ENCODE peak calls at places on chromosome 16, in eight cellular contexts. P, S, A, X, Q, H, D and M are unnamed samples.

GRCh38 chr16:89043636-89044393 is 49.8 kb upstream of the ACSF3 start:
- DNase-seq in P (no peak), S (no peak), A (no peak), X (no peak), Q (no peak), H (no peak), D (no peak), M (peak)

GRCh38 chr16:18958621-18959578 is 24.8 kb upstream of the TMC7 start:
- DNase-seq in P (no peak), S (no peak), A (no peak), X (no peak), Q (no peak), H (no peak), D (no peak), M (no peak)

GRCh38 chr16:84040823-84041391 is 1.7 kb downstream of the SLC38A8 start:
- DNase-seq in P (no peak), S (no peak), A (no peak), X (no peak), Q (no peak), H (no peak), D (no peak), M (no peak)

GRCh38 chr16:31429314-31429713 is 1.2 kb upstream of the COX6A2 start:
- DNase-seq in P (no peak), S (no peak), A (no peak), X (no peak), Q (no peak), H (no peak), D (no peak), M (peak)

GRCh38 chr16:54140057-54140787 is 146.4 kb downstream of the IRX3 start:
- DNase-seq in P (no peak), S (no peak), A (no peak), X (no peak), Q (peak), H (no peak), D (no peak), M (no peak)

GRCh38 chr16:89410794-89411309 is 79.5 kb downstream of the ANKRD11 start:
- DNase-seq in P (no peak), S (peak), A (no peak), X (peak), Q (peak), H (no peak), D (peak), M (peak)

GRCh38 chr16:28003021-28003865 is 60.3 kb downstream of the GSG1L start:
- DNase-seq in P (no peak), S (no peak), A (no peak), X (no peak), Q (no peak), H (no peak), D (no peak), M (no peak)

GRCh38 chr16:53129281-53130192 is 74.7 kb downstream of the CHD9 start:
- DNase-seq in P (no peak), S (no peak), A (no peak), X (peak), Q (peak), H (no peak), D (no peak), M (no peak)

GRCh38 chr16:14070877-14071575 is at the start of gene MRTFB:
- DNase-seq in P (peak), S (peak), A (no peak), X (peak), Q (peak), H (peak), D (peak), M (peak)

GRCh38 chr16:351804-352520 is 561 bp downstream of the AXIN1 start:
- DNase-seq in P (no peak), S (peak), A (no peak), X (no peak), Q (no peak), H (no peak), D (no peak), M (no peak)

GRCh38 chr16:20726661-20727060 is 15.0 kb downstream of the THUMPD1 start:
- DNase-seq in P (no peak), S (no peak), A (no peak), X (no peak), Q (no peak), H (no peak), D (no peak), M (no peak)

GRCh38 chr16:89495121-89495520 is 4.8 kb upstream of the ANKRD11 start:
- DNase-seq in P (no peak), S (no peak), A (no peak), X (no peak), Q (no peak), H (no peak), D (no peak), M (no peak)

GRCh38 chr16:85673529-85674417 is 15.0 kb downstream of the GINS2 start:
- DNase-seq in P (no peak), S (no peak), A (no peak), X (peak), Q (peak), H (no peak), D (peak), M (no peak)

GRCh38 chr16:82653550-82654511 is 27.1 kb downstream of the CDH13 start:
- DNase-seq in P (peak), S (no peak), A (no peak), X (no peak), Q (no peak), H (no peak), D (no peak), M (peak)

GRCh38 chr16:89912627-89913026 is 6.0 kb upstream of the MC1R start:
- DNase-seq in P (no peak), S (no peak), A (no peak), X (no peak), Q (no peak), H (no peak), D (no peak), M (peak)

GRCh38 chr16:684067-684794 is at the start of gene JMJD8:
- DNase-seq in P (peak), S (peak), A (no peak), X (peak), Q (peak), H (peak), D (peak), M (peak)

GRCh38 chr16:57394444-57394843 is 10.1 kb upstream of the CCL17 start:
- DNase-seq in P (no peak), S (peak), A (no peak), X (peak), Q (no peak), H (no peak), D (peak), M (no peak)
- TF ChIP-seq POLR2AphosphoS5 in P (no peak), S (no peak), A (no peak), X (peak), Q (no peak), H (no peak), D (no peak), M (no peak)

GRCh38 chr16:11750056-11750455 is 7.4 kb upstream of the TXNDC11 start:
- DNase-seq in P (no peak), S (no peak), A (no peak), X (no peak), Q (no peak), H (no peak), D (no peak), M (no peak)
- TF ChIP-seq CTCF in P (no peak), S (no peak), A (no peak), X (no peak), Q (no peak), H (no peak), D (no peak), M (no peak)

GRCh38 chr16:66507731-66508239 is 42.1 kb downstream of the TK2 start:
- DNase-seq in P (no peak), S (no peak), A (no peak), X (no peak), Q (no peak), H (no peak), D (no peak), M (peak)

GRCh38 chr16:66502020-66502913 is 47.7 kb downstream of the TK2 start:
- DNase-seq in P (no peak), S (no peak), A (no peak), X (no peak), Q (no peak), H (peak), D (peak), M (peak)

GRCh38 chr16:66503612-66504011 is 46.3 kb downstream of the TK2 start:
- DNase-seq in P (no peak), S (no peak), A (no peak), X (no peak), Q (no peak), H (no peak), D (no peak), M (no peak)

GRCh38 chr16:66508261-66508913 is 41.5 kb downstream of the TK2 start:
- DNase-seq in P (no peak), S (no peak), A (no peak), X (peak), Q (no peak), H (no peak), D (peak), M (peak)

DNA sequence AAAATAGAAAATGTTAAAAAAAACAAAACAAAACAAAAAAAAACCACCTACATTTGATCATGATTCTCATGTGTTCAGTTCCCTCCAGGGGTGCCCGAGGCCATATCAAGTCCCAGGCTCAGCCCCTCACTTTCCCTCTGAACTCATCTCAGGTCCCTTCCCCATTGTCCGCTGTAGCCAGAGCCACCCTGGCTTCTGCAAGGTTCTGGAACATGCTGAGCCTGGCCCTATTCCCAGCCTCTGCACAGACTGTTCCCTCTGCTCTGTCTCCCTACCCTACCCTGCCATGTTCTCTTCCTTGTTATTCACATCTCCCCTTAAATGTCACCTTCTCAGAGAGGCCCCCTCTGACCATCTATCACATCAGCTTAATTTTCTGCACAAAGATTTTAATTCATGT is 46.9 kb downstream of the TK2 start:
- DNase-seq in P (no peak), S (no peak), A (no peak), X (peak), Q (no peak), H (peak), D (no peak), M (peak)
- H3K4me3 ChIP-seq in P (no peak), S (no peak), A (no peak), X (no peak), Q (no peak), H (peak), D (no peak), M (no peak)

GRCh38 chr16:70457446-70457845 is 3.1 kb downstream of the FCSK start:
- DNase-seq in P (no peak), S (no peak), A (no peak), X (no peak), Q (no peak), H (no peak), D (no peak), M (no peak)

GRCh38 chr16:70455910-70456309 is 1.5 kb downstream of the FCSK start:
- DNase-seq in P (no peak), S (no peak), A (no peak), X (no peak), Q (no peak), H (no peak), D (no peak), M (no peak)

GRCh38 chr16:70453891-70454220 is 539 bp upstream of the FCSK start:
- DNase-seq in P (no peak), S (no peak), A (peak), X (no peak), Q (peak), H (no peak), D (no peak), M (no peak)

GRCh38 chr16:70453117-70453890 is 1.1 kb upstream of the FCSK start:
- DNase-seq in P (no peak), S (no peak), A (no peak), X (no peak), Q (no peak), H (no peak), D (no peak), M (no peak)

GRCh38 chr16:70454221-70455034 is at the start of gene FCSK:
- DNase-seq in P (peak), S (peak), A (no peak), X (peak), Q (peak), H (no peak), D (peak), M (peak)
- TF ChIP-seq POLR2AphosphoS5 in P (peak), S (peak), A (no peak), X (peak), Q (peak), H (peak), D (peak), M (peak)

GRCh38 chr16:74431516-74431915 is 10.2 kb upstream of the CLEC18B start:
- DNase-seq in P (no peak), S (no peak), A (no peak), X (no peak), Q (no peak), H (no peak), D (no peak), M (no peak)
- TF ChIP-seq CTCF in P (no peak), S (no peak), A (no peak), X (no peak), Q (no peak), H (no peak), D (no peak), M (no peak)

DNA sequence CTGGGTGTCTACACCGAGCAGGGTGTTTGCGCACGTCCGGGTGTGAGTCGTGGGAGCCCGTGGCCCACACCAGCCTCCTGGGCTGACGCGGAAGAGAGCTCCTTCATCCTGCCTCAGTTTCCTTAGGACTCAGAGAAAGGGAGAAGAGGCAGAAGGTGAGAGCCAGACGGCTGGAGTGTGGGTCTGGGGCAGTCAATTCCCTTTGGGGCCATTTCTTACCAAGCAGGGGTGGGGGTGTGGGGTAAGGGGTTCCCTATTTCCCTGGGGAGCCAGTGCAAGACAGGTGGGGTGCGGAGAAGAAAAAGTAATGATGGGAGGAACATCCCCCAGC is 831 bp downstream of the CA7 start:
- DNase-seq in P (no peak), S (no peak), A (no peak), X (no peak), Q (no peak), H (peak), D (no peak), M (no peak)
- H3K4me3 ChIP-seq in P (no peak), S (peak), A (peak), X (peak), Q (peak), H (peak), D (peak), M (peak)

GRCh38 chr16:22668318-22668717 is 145.6 kb upstream of the HS3ST2 start:
- DNase-seq in P (no peak), S (no peak), A (no peak), X (no peak), Q (no peak), H (peak), D (no peak), M (peak)
- TF ChIP-seq POLR2AphosphoS5 in P (no peak), S (no peak), A (no peak), X (no peak), Q (no peak), H (no peak), D (no peak), M (no peak)